ENCODE peak calls at places on chromosomes 12 and 14, in seven cellular contexts. V, H, D, A, M, C and Q are unnamed samples.

GRCh38 chr12:24232531-24232930 is 283.1 kb upstream of the SOX5 start:
- DNase-seq in A (no peak), C (no peak), H (no peak), V (no peak), D (no peak), M (no peak), Q (no peak)

GRCh38 chr12:124147579-124147978 is 147.3 kb upstream of the RFLNA start:
- DNase-seq in M (no peak), H (no peak), V (no peak), C (peak; percentile 62), D (no peak), A (no peak), Q (no peak)

GRCh38 chr12:78183854-78184253 is 353.2 kb downstream of the NAV3 start:
- DNase-seq in C (no peak), M (no peak), A (peak; percentile 37), D (peak; percentile 17), H (peak; percentile 20), V (no peak), Q (no peak)

GRCh38 chr14:68663385-68664076 is 129.3 kb downstream of the ZFP36L1 start:
- DNase-seq in C (no peak), V (peak; percentile 82), H (no peak), A (peak; percentile 91), M (peak; percentile 12), D (no peak), Q (no peak)

GRCh38 chr12:75630091-75630490 is 118.7 kb upstream of the KRR1 start:
- DNase-seq in D (no peak), A (no peak), M (no peak), H (no peak), C (no peak), V (no peak), Q (no peak)

GRCh38 chr14:50056457-50056856 is 59.9 kb downstream of the VCPKMT start:
- DNase-seq in D (no peak), C (no peak), V (no peak), A (no peak), M (no peak), H (no peak), Q (no peak)

GRCh38 chr14:75277796-75278421 is 719 bp upstream of the FOS start:
- DNase-seq in H (peak; percentile 78), A (peak; percentile 59), C (no peak), M (no peak), V (no peak), D (no peak), Q (no peak)

GRCh38 chr12:112283541-112283940 is 98.7 kb downstream of the HECTD4 start:
- DNase-seq in M (no peak), D (no peak), A (no peak), V (no peak), H (no peak), C (no peak), Q (no peak)

GRCh38 chr14:73227812-73228781 is 9.2 kb upstream of the PAPLN start:
- DNase-seq in D (no peak), V (peak; percentile 86), M (no peak), C (peak; percentile 67), H (peak; percentile 96), A (peak; percentile 95), Q (peak; percentile 60)

GRCh38 chr14:50545618-50546017 is 13.2 kb upstream of the MAP4K5 start:
- DNase-seq in V (no peak), H (no peak), C (no peak), A (no peak), D (no peak), M (no peak), Q (no peak)

GRCh38 chr12:12201274-12201758 is 65.5 kb downstream of the LRP6 start:
- DNase-seq in M (no peak), C (no peak), A (peak; percentile 65), H (no peak), D (no peak), V (no peak), Q (no peak)

GRCh38 chr12:15982471-15982870 is 71.3 kb downstream of the DERA start:
- DNase-seq in V (peak; percentile 74), D (no peak), H (peak; percentile 63), C (peak; percentile 43), M (no peak), A (peak; percentile 67), Q (no peak)

GRCh38 chr14:90666571-90666970 is 149.7 kb downstream of the TTC7B start:
- DNase-seq in D (no peak), M (no peak), C (no peak), H (no peak), V (no peak), A (no peak), Q (no peak)

GRCh38 chr12:79161249-79161934 is 296.8 kb downstream of the SYT1 start:
- DNase-seq in H (no peak), M (no peak), D (no peak), C (no peak), V (no peak), A (no peak), Q (no peak)

DNA sequence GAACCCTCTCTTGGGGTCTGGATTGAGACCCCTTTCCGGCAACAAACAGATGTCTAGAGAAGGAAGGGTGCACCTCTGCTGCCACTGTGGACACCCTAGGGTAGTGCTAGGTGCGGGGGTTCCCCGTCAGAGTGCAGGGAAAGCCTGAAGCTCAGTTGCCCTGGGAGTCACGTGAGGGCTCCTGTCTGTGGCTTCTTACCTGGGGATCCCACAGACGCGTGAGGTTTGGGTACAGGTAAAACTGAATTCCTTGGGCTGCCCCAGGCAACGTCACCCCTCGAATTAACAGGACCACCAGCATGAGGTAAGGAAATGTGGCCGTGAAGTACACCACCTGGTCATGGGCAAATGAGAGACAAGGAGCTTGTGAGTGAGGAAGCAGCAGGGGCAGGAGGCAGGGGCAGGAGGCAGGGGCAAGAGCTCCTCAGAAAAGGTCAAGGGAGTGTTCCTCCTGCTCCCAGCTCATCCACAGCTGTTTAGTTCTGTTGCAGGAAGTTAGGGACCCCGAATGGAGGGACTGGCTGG is 21.0 kb upstream of the SLC6A12 start:
- DNase-seq in M (no peak), C (no peak), A (no peak), H (no peak), V (no peak), D (no peak), Q (peak; percentile 20)
- H4K20me1 ChIP-seq in M (no peaks in the 10 kb centered on the region), C (no peaks in the 10 kb centered on the region), A (no peaks in the 10 kb centered on the region), H (no peaks in the 10 kb centered on the region), V (no peaks in the 10 kb centered on the region), D (no peaks in the 10 kb centered on the region), Q (no peaks in the 10 kb centered on the region)

GRCh38 chr14:105324871-105325270 is 10.3 kb downstream of the PACS2 start:
- DNase-seq in H (no peak), V (no peak), C (no peak), A (no peak), M (no peak), D (no peak), Q (no peak)

GRCh38 chr14:105326568-105326867 is 12.0 kb downstream of the PACS2 start:
- DNase-seq in M (no peak), C (no peak), H (no peak), V (no peak), D (no peak), A (no peak), Q (no peak)

GRCh38 chr14:105326891-105327694 is 12.5 kb downstream of the PACS2 start:
- DNase-seq in H (no peak), D (no peak), M (no peak), A (no peak), V (no peak), C (peak; percentile 63), Q (peak; percentile 58)

GRCh38 chr14:105325303-105325702 is 10.8 kb downstream of the PACS2 start:
- DNase-seq in C (no peak), H (no peak), M (no peak), A (no peak), V (no peak), D (no peak), Q (no peak)

GRCh38 chr14:105325716-105326567 is 11.4 kb downstream of the PACS2 start:
- DNase-seq in H (no peak), C (no peak), D (no peak), V (no peak), M (no peak), A (no peak), Q (no peak)
- H4K20me1 ChIP-seq in H (no peaks in the 10 kb centered on the region), C (peaks cover 49% of the 10 kb centered on the region), D (no peaks in the 10 kb centered on the region), V (no peaks in the 10 kb centered on the region), M (peaks cover 90% of the 10 kb centered on the region), A (peaks cover 61% of the 10 kb centered on the region), Q (peaks cover 4% of the 10 kb centered on the region)

DNA sequence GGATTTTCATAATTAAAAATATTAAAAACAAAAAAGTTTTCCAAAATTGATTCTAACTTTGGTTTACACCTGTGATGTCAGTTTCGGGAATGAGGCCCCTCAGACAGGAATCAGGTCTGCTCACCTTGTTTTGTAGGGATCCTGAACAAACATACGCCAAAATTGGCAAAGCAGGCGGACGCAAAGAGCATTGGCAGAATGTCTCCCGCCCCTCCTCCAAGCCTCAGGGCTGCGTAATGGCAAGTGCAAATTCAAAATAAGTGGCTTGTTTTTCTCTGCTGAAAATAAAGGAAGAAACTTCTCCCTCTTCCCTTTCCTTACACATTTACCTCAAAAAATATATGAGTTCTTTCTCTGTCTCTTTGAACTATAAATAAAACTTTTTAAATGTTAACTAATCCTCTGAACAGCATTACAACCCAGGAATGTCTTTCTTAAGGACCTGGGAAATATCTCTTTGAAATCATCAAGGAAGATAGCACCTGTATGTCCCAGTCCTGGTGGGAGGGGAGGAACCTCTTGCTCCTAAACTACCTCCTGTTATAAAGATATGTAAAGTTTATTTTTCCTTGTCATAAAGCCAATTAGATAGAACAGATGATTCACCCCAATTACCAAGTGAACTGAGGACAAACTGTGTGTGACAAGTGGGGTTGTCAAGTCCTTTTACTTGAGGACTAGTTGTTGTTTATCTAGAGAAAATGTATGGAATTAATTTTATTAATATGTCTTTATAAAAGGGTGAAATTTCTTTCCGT is 16.5 kb downstream of the OR6J1 start:
- DNase-seq in A (no peak), C (peak; percentile 36), H (no peak), M (no peak), V (no peak), D (no peak), Q (no peak)
- H4K20me1 ChIP-seq in A (no peaks in the 10 kb centered on the region), C (no peaks in the 10 kb centered on the region), H (no peaks in the 10 kb centered on the region), M (no peaks in the 10 kb centered on the region), V (no peaks in the 10 kb centered on the region), D (no peaks in the 10 kb centered on the region), Q (no peaks in the 10 kb centered on the region)

GRCh38 chr12:1706284-1707016 is 15.6 kb downstream of the ADIPOR2 start:
- DNase-seq in M (no peak), D (no peak), V (peak; percentile 34), A (peak; percentile 76), H (no peak), C (no peak), Q (no peak)

GRCh38 chr12:1705774-1706173 is 14.9 kb downstream of the ADIPOR2 start:
- DNase-seq in H (no peak), A (no peak), C (no peak), D (no peak), V (no peak), M (no peak), Q (no peak)

GRCh38 chr12:1707051-1707450 is 16.2 kb downstream of the ADIPOR2 start:
- DNase-seq in V (no peak), D (no peak), C (no peak), M (no peak), H (no peak), A (no peak), Q (no peak)

GRCh38 chr12:1702708-1703107 is 11.8 kb downstream of the ADIPOR2 start:
- DNase-seq in D (no peak), C (no peak), M (no peak), A (peak; percentile 26), V (peak; percentile 23), H (no peak), Q (no peak)

DNA sequence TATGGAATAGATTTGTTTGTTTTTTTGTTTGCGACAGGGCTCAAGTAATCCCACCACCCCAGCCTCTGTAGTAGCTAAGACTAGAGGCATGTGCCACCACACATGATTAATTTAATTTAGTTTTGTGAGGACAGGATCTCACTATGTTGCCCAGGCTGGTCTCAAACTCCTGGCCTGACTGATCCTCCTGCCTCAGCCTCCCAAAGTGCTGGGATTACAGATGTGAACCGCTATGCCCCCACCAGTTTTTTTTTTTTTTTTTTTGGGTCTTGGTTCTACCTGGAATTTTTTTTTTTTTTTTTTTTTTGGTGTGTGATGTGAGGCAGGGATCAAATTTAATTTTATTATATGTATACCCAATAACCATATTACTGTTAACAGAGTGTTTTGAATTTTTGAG is 12.9 kb downstream of the ADIPOR2 start:
- DNase-seq in A (no peak), D (no peak), C (no peak), M (no peak), H (no peak), V (no peak), Q (no peak)
- H4K20me1 ChIP-seq in A (peaks cover 47% of the 10 kb centered on the region), D (peaks cover 11% of the 10 kb centered on the region), C (peaks cover 45% of the 10 kb centered on the region), M (peaks cover 28% of the 10 kb centered on the region), H (peaks cover 11% of the 10 kb centered on the region), V (peaks cover 17% of the 10 kb centered on the region), Q (no peaks in the 10 kb centered on the region)